ENCODE peak calls at places on chromosome 6, in seven cellular contexts. One of them, this sample, is unnamed.

GRCh38 chr6:134774244-134774643 is 175.7 kb downstream of the ALDH8A1 start:
- DNase-seq in Peyer's patch: no peak
- DNase-seq in stomach: no peak
- DNase-seq in ovary: no peak
- DNase-seq in esophagus squamous epithelium: no peak
- DNase-seq in HepG2: no peak
- DNase-seq in heart left ventricle: no peak
- DNase-seq in this sample: no peak

GRCh38 chr6:156655267-156655918 is 121.8 kb upstream of the ARID1B start:
- DNase-seq in ovary: no peak
- DNase-seq in esophagus squamous epithelium: no peak
- DNase-seq in HepG2: no peak
- DNase-seq in heart left ventricle: no peak
- DNase-seq in Peyer's patch: no peak
- DNase-seq in stomach: no peak
- DNase-seq in this sample: no peak

GRCh38 chr6:146434991-146435390 is 108.6 kb upstream of the RAB32 start:
- DNase-seq in Peyer's patch: no peak
- DNase-seq in esophagus squamous epithelium: no peak
- DNase-seq in HepG2: no peak
- DNase-seq in stomach: no peak
- DNase-seq in heart left ventricle: no peak
- DNase-seq in ovary: no peak
- DNase-seq in this sample: no peak

GRCh38 chr6:25248100-25248499 is 31.1 kb upstream of the CARMIL1 start:
- DNase-seq in heart left ventricle: no peak
- DNase-seq in stomach: no peak
- DNase-seq in HepG2: no peak
- DNase-seq in Peyer's patch: no peak
- DNase-seq in ovary: no peak
- DNase-seq in esophagus squamous epithelium: no peak
- DNase-seq in this sample: no peak

GRCh38 chr6:170459451-170459850 is 93.7 kb downstream of the PSMB1 start:
- DNase-seq in Peyer's patch: peak; percentile 31
- DNase-seq in heart left ventricle: no peak
- DNase-seq in stomach: peak; percentile 43
- DNase-seq in ovary: no peak
- DNase-seq in HepG2: no peak
- DNase-seq in esophagus squamous epithelium: no peak
- DNase-seq in this sample: peak; percentile 85

GRCh38 chr6:22146581-22147468 is 150.0 kb downstream of the PRL start:
- DNase-seq in esophagus squamous epithelium: no peak
- DNase-seq in ovary: no peak
- DNase-seq in HepG2: no peak
- DNase-seq in stomach: no peak
- DNase-seq in Peyer's patch: no peak
- DNase-seq in heart left ventricle: peak; percentile 27
- DNase-seq in this sample: peak; percentile 85

GRCh38 chr6:11711644-11711993 is 67.0 kb downstream of the ADTRP start:
- DNase-seq in ovary: no peak
- DNase-seq in HepG2: no peak
- DNase-seq in stomach: no peak
- DNase-seq in heart left ventricle: no peak
- DNase-seq in Peyer's patch: no peak
- DNase-seq in esophagus squamous epithelium: no peak
- DNase-seq in this sample: no peak

GRCh38 chr6:15505463-15505918 is 157.3 kb downstream of the DTNBP1 start:
- DNase-seq in Peyer's patch: no peak
- DNase-seq in ovary: no peak
- DNase-seq in HepG2: no peak
- DNase-seq in esophagus squamous epithelium: no peak
- DNase-seq in stomach: no peak
- DNase-seq in heart left ventricle: no peak
- DNase-seq in this sample: peak; percentile 74

GRCh38 chr6:36595168-36595818 is 1.1 kb downstream of the SRSF3 start:
- DNase-seq in ovary: no peak
- DNase-seq in HepG2: peak; percentile 52
- DNase-seq in stomach: no peak
- DNase-seq in Peyer's patch: peak; percentile 56
- DNase-seq in esophagus squamous epithelium: no peak
- DNase-seq in heart left ventricle: no peak
- DNase-seq in this sample: peak; percentile 59

GRCh38 chr6:5541751-5542432 is 280.6 kb downstream of the FARS2 start:
- DNase-seq in heart left ventricle: no peak
- DNase-seq in ovary: no peak
- DNase-seq in esophagus squamous epithelium: no peak
- DNase-seq in stomach: no peak
- DNase-seq in HepG2: no peak
- DNase-seq in Peyer's patch: no peak
- DNase-seq in this sample: no peak

GRCh38 chr6:75143186-75143585 is 62.7 kb downstream of the COL12A1 start:
- DNase-seq in Peyer's patch: no peak
- DNase-seq in HepG2: no peak
- DNase-seq in ovary: no peak
- DNase-seq in heart left ventricle: no peak
- DNase-seq in esophagus squamous epithelium: no peak
- DNase-seq in stomach: no peak
- DNase-seq in this sample: no peak

GRCh38 chr6:137248702-137249101 is 29.5 kb upstream of the IFNGR1 start:
- DNase-seq in heart left ventricle: no peak
- DNase-seq in ovary: no peak
- DNase-seq in esophagus squamous epithelium: no peak
- DNase-seq in stomach: no peak
- DNase-seq in Peyer's patch: peak; percentile 31
- DNase-seq in HepG2: no peak
- DNase-seq in this sample: no peak

GRCh38 chr6:146785001-146785585 is 186.3 kb downstream of the ADGB start:
- DNase-seq in esophagus squamous epithelium: no peak
- DNase-seq in heart left ventricle: no peak
- DNase-seq in HepG2: peak; percentile 36
- DNase-seq in Peyer's patch: no peak
- DNase-seq in ovary: no peak
- DNase-seq in stomach: no peak
- DNase-seq in this sample: no peak

GRCh38 chr6:11919771-11920440 is 92.2 kb upstream of the HIVEP1 start:
- DNase-seq in esophagus squamous epithelium: no peak
- DNase-seq in heart left ventricle: no peak
- DNase-seq in HepG2: no peak
- DNase-seq in Peyer's patch: no peak
- DNase-seq in ovary: no peak
- DNase-seq in stomach: no peak
- DNase-seq in this sample: no peak

GRCh38 chr6:148445620-148446019 is 103.0 kb downstream of the SASH1 start:
- DNase-seq in esophagus squamous epithelium: no peak
- DNase-seq in ovary: no peak
- DNase-seq in stomach: no peak
- DNase-seq in Peyer's patch: no peak
- DNase-seq in heart left ventricle: no peak
- DNase-seq in HepG2: no peak
- DNase-seq in this sample: no peak

GRCh38 chr6:43763133-43763797 is 6.7 kb upstream of the VEGFA start:
- DNase-seq in ovary: peak; percentile 26
- DNase-seq in stomach: no peak
- DNase-seq in esophagus squamous epithelium: no peak
- DNase-seq in heart left ventricle: no peak
- DNase-seq in Peyer's patch: no peak
- DNase-seq in HepG2: no peak
- DNase-seq in this sample: peak; percentile 45

GRCh38 chr6:6686748-6687601 is 98.5 kb downstream of the LY86 start:
- DNase-seq in Peyer's patch: peak; percentile 41
- DNase-seq in stomach: peak; percentile 99
- DNase-seq in esophagus squamous epithelium: peak; percentile 45
- DNase-seq in ovary: peak; percentile 91
- DNase-seq in heart left ventricle: peak; percentile 97
- DNase-seq in HepG2: peak; percentile 91
- DNase-seq in this sample: peak; percentile 97
- TF ChIP-seq POLR2A in Peyer's patch: peak; percentile 72
- TF ChIP-seq POLR2A in stomach: peak; percentile 36
- TF ChIP-seq POLR2A in esophagus squamous epithelium: peak; percentile 54
- TF ChIP-seq POLR2A in ovary: no peak
- TF ChIP-seq POLR2A in heart left ventricle: peak; percentile 21
- TF ChIP-seq POLR2A in HepG2: no peak
- TF ChIP-seq POLR2A in this sample: no peak

GRCh38 chr6:119497988-119498727 is 148.6 kb upstream of the MAN1A1 start:
- DNase-seq in heart left ventricle: no peak
- DNase-seq in Peyer's patch: no peak
- DNase-seq in esophagus squamous epithelium: no peak
- DNase-seq in HepG2: peak; percentile 42
- DNase-seq in ovary: no peak
- DNase-seq in stomach: no peak
- DNase-seq in this sample: no peak
- H3K4me3 ChIP-seq in heart left ventricle: no peak overlapping the region
- H3K4me3 ChIP-seq in Peyer's patch: no peak overlapping the region
- H3K4me3 ChIP-seq in esophagus squamous epithelium: no peak overlapping the region
- H3K4me3 ChIP-seq in HepG2: no peak overlapping the region
- H3K4me3 ChIP-seq in ovary: no peak overlapping the region
- H3K4me3 ChIP-seq in stomach: no peak overlapping the region
- H3K4me3 ChIP-seq in this sample: no peak overlapping the region

GRCh38 chr6:41731561-41732086 is 3.8 kb downstream of the TFEB start:
- DNase-seq in stomach: no peak
- DNase-seq in ovary: no peak
- DNase-seq in Peyer's patch: no peak
- DNase-seq in HepG2: no peak
- DNase-seq in esophagus squamous epithelium: no peak
- DNase-seq in heart left ventricle: peak; percentile 17
- DNase-seq in this sample: no peak

GRCh38 chr6:41733349-41733706 is 2.1 kb downstream of the TFEB start:
- DNase-seq in esophagus squamous epithelium: no peak
- DNase-seq in stomach: no peak
- DNase-seq in ovary: no peak
- DNase-seq in HepG2: no peak
- DNase-seq in Peyer's patch: no peak
- DNase-seq in heart left ventricle: no peak
- DNase-seq in this sample: no peak

GRCh38 chr6:41733707-41734665 is 1.4 kb downstream of the TFEB start:
- DNase-seq in ovary: peak; percentile 80
- DNase-seq in stomach: peak; percentile 77
- DNase-seq in HepG2: peak; percentile 76
- DNase-seq in Peyer's patch: peak; percentile 87
- DNase-seq in heart left ventricle: peak; percentile 79
- DNase-seq in esophagus squamous epithelium: no peak
- DNase-seq in this sample: peak; percentile 58

GRCh38 chr6:41732149-41732548 is 3.3 kb downstream of the TFEB start:
- DNase-seq in heart left ventricle: no peak
- DNase-seq in Peyer's patch: no peak
- DNase-seq in esophagus squamous epithelium: no peak
- DNase-seq in ovary: no peak
- DNase-seq in stomach: no peak
- DNase-seq in HepG2: no peak
- DNase-seq in this sample: no peak

DNA sequence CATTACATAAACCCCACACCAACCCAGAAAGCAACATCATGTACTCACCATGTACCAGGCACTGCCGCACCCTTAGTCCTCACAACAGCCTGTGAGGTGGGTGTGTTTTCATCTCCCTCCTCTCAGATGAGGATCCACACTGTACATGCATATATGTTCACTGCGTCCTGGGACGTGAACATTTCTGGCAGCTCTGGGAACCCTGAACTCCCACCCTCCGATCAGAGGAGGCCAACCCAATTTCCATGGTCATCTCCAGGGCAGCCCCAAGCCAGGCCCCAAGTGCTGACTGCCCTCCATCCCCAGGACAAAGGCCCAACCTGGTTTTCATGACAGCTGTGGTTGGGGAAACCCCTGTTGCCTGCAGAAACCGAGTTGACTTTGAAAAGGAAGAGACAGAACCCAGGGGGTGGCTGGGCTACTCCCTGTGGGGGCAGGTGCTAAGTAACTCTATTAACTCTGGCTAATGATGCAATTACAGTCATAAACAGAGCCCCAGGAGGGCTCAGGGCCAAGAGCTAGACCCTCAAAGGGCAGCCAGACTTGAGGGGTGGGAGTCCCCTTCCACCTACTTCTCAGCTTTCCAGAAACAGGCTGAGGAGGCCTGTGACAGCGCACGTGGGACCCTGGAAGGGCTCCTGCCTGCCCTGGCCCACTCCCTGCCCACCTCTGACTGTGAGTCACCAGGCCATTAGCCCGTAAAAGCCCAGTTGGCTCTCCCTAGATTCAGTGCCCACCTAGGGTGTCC is 2.6 kb downstream of the TFEB start:
- DNase-seq in Peyer's patch: peak; percentile 79
- DNase-seq in esophagus squamous epithelium: no peak
- DNase-seq in HepG2: no peak
- DNase-seq in heart left ventricle: peak; percentile 25
- DNase-seq in stomach: peak; percentile 41
- DNase-seq in ovary: no peak
- DNase-seq in this sample: no peak
- TF ChIP-seq POLR2A in Peyer's patch: no peak
- TF ChIP-seq POLR2A in esophagus squamous epithelium: peak; percentile 42
- TF ChIP-seq POLR2A in HepG2: no peak
- TF ChIP-seq POLR2A in heart left ventricle: no peak
- TF ChIP-seq POLR2A in stomach: no peak
- TF ChIP-seq POLR2A in ovary: no peak
- TF ChIP-seq POLR2A in this sample: no peak

GRCh38 chr6:33192105-33192646 is at the start of gene COL11A2:
- DNase-seq in HepG2: no peak
- DNase-seq in esophagus squamous epithelium: no peak
- DNase-seq in stomach: no peak
- DNase-seq in ovary: no peak
- DNase-seq in heart left ventricle: no peak
- DNase-seq in Peyer's patch: no peak
- DNase-seq in this sample: no peak

GRCh38 chr6:33193619-33194018 is 1.4 kb upstream of the COL11A2 start:
- DNase-seq in esophagus squamous epithelium: no peak
- DNase-seq in HepG2: no peak
- DNase-seq in Peyer's patch: no peak
- DNase-seq in heart left ventricle: no peak
- DNase-seq in ovary: peak; percentile 40
- DNase-seq in stomach: no peak
- DNase-seq in this sample: no peak

GRCh38 chr6:33191383-33192104 is 723 bp downstream of the COL11A2 start:
- DNase-seq in esophagus squamous epithelium: no peak
- DNase-seq in HepG2: no peak
- DNase-seq in stomach: no peak
- DNase-seq in ovary: no peak
- DNase-seq in heart left ventricle: no peak
- DNase-seq in Peyer's patch: no peak
- DNase-seq in this sample: no peak

GRCh38 chr6:33194431-33194979 is 2.2 kb upstream of the COL11A2 start:
- DNase-seq in esophagus squamous epithelium: no peak
- DNase-seq in stomach: no peak
- DNase-seq in HepG2: no peak
- DNase-seq in Peyer's patch: no peak
- DNase-seq in heart left ventricle: no peak
- DNase-seq in ovary: peak; percentile 28
- DNase-seq in this sample: no peak

GRCh38 chr6:33192671-33193602 is 670 bp upstream of the COL11A2 start:
- DNase-seq in HepG2: no peak
- DNase-seq in stomach: no peak
- DNase-seq in heart left ventricle: no peak
- DNase-seq in esophagus squamous epithelium: no peak
- DNase-seq in Peyer's patch: no peak
- DNase-seq in ovary: peak; percentile 65
- DNase-seq in this sample: no peak
- H3K4me3 ChIP-seq in HepG2: no peak overlapping the region
- H3K4me3 ChIP-seq in stomach: peak overlapping the region; percentile 41
- H3K4me3 ChIP-seq in heart left ventricle: peak overlapping the region; percentile 12
- H3K4me3 ChIP-seq in esophagus squamous epithelium: peak overlapping the region; percentile 42
- H3K4me3 ChIP-seq in Peyer's patch: peak overlapping the region; percentile 19
- H3K4me3 ChIP-seq in ovary: peak overlapping the region; percentile 27
- H3K4me3 ChIP-seq in this sample: no peak overlapping the region

GRCh38 chr6:33425668-33426577 is 6.1 kb downstream of the SYNGAP1 start:
- DNase-seq in heart left ventricle: peak; percentile 90
- DNase-seq in HepG2: peak; percentile 73
- DNase-seq in stomach: peak; percentile 81
- DNase-seq in Peyer's patch: peak; percentile 90
- DNase-seq in ovary: peak; percentile 94
- DNase-seq in esophagus squamous epithelium: no peak
- DNase-seq in this sample: peak; percentile 98
- TF ChIP-seq POLR2A in heart left ventricle: no peak
- TF ChIP-seq POLR2A in HepG2: no peak
- TF ChIP-seq POLR2A in stomach: no peak
- TF ChIP-seq POLR2A in Peyer's patch: no peak
- TF ChIP-seq POLR2A in ovary: peak; percentile 26
- TF ChIP-seq POLR2A in esophagus squamous epithelium: peak; percentile 48
- TF ChIP-seq POLR2A in this sample: no peak